ENCODE peak calls at places on chromosome 22, in ten cellular contexts. One of them, this sample, is unnamed.

GRCh38 chr22:37472418-37473006 is 13.7 kb downstream of the MFNG start:
- DNase-seq in endothelial cell of umbilical vein: no peak
- DNase-seq in stomach: peak; percentile 67
- DNase-seq in HepG2: peak; percentile 46
- DNase-seq in transverse colon: peak; percentile 59
- DNase-seq in H1: peak; percentile 83
- DNase-seq in GM23338: peak; percentile 81
- DNase-seq in upper lobe of left lung: no peak
- DNase-seq in HCT116: no peak
- DNase-seq in K562: peak; percentile 56
- DNase-seq in this sample: no peak

GRCh38 chr22:30903876-30904460 is 64.6 kb downstream of the MORC2 start:
- DNase-seq in stomach: peak; percentile 17
- DNase-seq in upper lobe of left lung: no peak
- DNase-seq in GM23338: no peak
- DNase-seq in transverse colon: no peak
- DNase-seq in H1: peak; percentile 26
- DNase-seq in endothelial cell of umbilical vein: no peak
- DNase-seq in HepG2: no peak
- DNase-seq in K562: peak; percentile 1
- DNase-seq in HCT116: no peak
- DNase-seq in this sample: no peak

GRCh38 chr22:38214248-38215056 is 12.7 kb downstream of the MAFF start:
- DNase-seq in upper lobe of left lung: peak; percentile 95
- DNase-seq in H1: peak; percentile 95
- DNase-seq in HCT116: no peak
- DNase-seq in K562: peak; percentile 94
- DNase-seq in endothelial cell of umbilical vein: peak; percentile 50
- DNase-seq in stomach: peak; percentile 63
- DNase-seq in transverse colon: peak; percentile 83
- DNase-seq in HepG2: no peak
- DNase-seq in GM23338: peak; percentile 92
- DNase-seq in this sample: no peak

GRCh38 chr22:22546490-22546889 is 12.6 kb downstream of the PRAME start:
- DNase-seq in endothelial cell of umbilical vein: no peak
- DNase-seq in HCT116: no peak
- DNase-seq in HepG2: no peak
- DNase-seq in H1: no peak
- DNase-seq in transverse colon: no peak
- DNase-seq in K562: peak; percentile 69
- DNase-seq in GM23338: no peak
- DNase-seq in upper lobe of left lung: no peak
- DNase-seq in stomach: no peak
- DNase-seq in this sample: no peak

GRCh38 chr22:23386822-23387580 is 193.1 kb downstream of the IGLL1 start:
- DNase-seq in transverse colon: no peak
- DNase-seq in endothelial cell of umbilical vein: no peak
- DNase-seq in upper lobe of left lung: peak; percentile 60
- DNase-seq in H1: no peak
- DNase-seq in HCT116: no peak
- DNase-seq in stomach: no peak
- DNase-seq in HepG2: no peak
- DNase-seq in K562: no peak
- DNase-seq in GM23338: no peak
- DNase-seq in this sample: no peak

GRCh38 chr22:30863161-30863833 is 105.3 kb downstream of the MORC2 start:
- DNase-seq in transverse colon: no peak
- DNase-seq in K562: peak; percentile 52
- DNase-seq in upper lobe of left lung: no peak
- DNase-seq in endothelial cell of umbilical vein: no peak
- DNase-seq in HepG2: peak; percentile 93
- DNase-seq in stomach: peak; percentile 24
- DNase-seq in HCT116: no peak
- DNase-seq in H1: peak; percentile 52
- DNase-seq in GM23338: peak; percentile 62
- DNase-seq in this sample: no peak

GRCh38 chr22:48071828-48072227 is 1309.4 kb downstream of the TBC1D22A start:
- DNase-seq in transverse colon: no peak
- DNase-seq in GM23338: no peak
- DNase-seq in endothelial cell of umbilical vein: no peak
- DNase-seq in HCT116: no peak
- DNase-seq in H1: no peak
- DNase-seq in HepG2: no peak
- DNase-seq in stomach: no peak
- DNase-seq in upper lobe of left lung: no peak
- DNase-seq in K562: no peak
- DNase-seq in this sample: no peak

GRCh38 chr22:37659066-37659896 is 758 bp downstream of the PDXP start:
- DNase-seq in GM23338: no peak
- DNase-seq in HepG2: peak; percentile 73
- DNase-seq in K562: peak; percentile 55
- DNase-seq in transverse colon: peak; percentile 81
- DNase-seq in stomach: no peak
- DNase-seq in H1: no peak
- DNase-seq in HCT116: no peak
- DNase-seq in upper lobe of left lung: peak; percentile 92
- DNase-seq in endothelial cell of umbilical vein: no peak
- DNase-seq in this sample: no peak

GRCh38 chr22:30212996-30213441 is 33.5 kb downstream of the LIF start:
- DNase-seq in transverse colon: no peak
- DNase-seq in H1: no peak
- DNase-seq in stomach: no peak
- DNase-seq in endothelial cell of umbilical vein: no peak
- DNase-seq in K562: no peak
- DNase-seq in upper lobe of left lung: peak; percentile 50
- DNase-seq in GM23338: no peak
- DNase-seq in HepG2: no peak
- DNase-seq in HCT116: no peak
- DNase-seq in this sample: no peak

DNA sequence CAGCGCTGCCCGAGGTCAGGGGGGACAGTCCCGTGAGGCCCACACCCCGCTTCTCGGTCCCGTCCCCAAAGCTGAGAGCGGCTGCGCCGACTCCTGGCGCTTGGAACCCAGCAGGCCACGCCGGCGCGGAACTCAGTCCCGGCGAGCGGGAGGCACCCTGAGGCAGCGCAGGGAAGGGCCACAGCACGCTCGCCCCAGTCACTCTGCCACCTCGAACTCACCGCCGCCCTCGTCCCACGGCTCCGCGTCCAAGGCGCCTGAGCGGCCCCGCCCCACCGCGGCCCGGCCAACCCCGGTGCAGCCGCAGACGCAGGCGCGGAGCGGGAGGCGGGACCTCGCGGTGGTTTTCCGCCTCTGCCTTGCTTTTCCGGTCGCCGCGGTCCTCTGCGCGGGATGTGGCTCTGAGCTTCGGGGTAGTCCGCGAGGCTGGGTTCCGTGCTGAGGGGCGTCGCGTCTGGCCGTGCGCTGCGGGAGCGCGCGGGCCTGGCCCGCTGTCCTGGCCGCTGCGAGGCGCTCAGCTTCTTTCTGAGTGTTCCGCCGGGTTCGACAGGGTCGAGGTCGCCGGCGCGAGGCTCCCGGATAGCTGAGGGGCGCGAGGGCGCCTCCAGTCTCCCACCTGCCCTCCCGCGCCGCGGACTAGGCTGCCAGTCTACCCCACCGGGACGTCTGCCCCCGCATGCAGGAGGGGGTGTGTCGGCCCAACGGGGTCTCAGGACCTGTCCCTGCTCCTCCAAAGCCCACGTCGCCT is at the start of gene CDPF1:
- DNase-seq in HCT116: peak; percentile 59
- DNase-seq in transverse colon: peak; percentile 95
- DNase-seq in H1: peak; percentile 89
- DNase-seq in GM23338: peak; percentile 85
- DNase-seq in K562: peak; percentile 88
- DNase-seq in endothelial cell of umbilical vein: peak; percentile 87
- DNase-seq in upper lobe of left lung: peak; percentile 98
- DNase-seq in stomach: peak; percentile 94
- DNase-seq in HepG2: peak; percentile 73
- DNase-seq in this sample: no peak
- TF ChIP-seq POLR2AphosphoS5 in HCT116: peak; percentile 95
- TF ChIP-seq POLR2AphosphoS5 in transverse colon: peak; percentile 94
- TF ChIP-seq POLR2AphosphoS5 in H1: no peak
- TF ChIP-seq POLR2AphosphoS5 in GM23338: peak; percentile 89
- TF ChIP-seq POLR2AphosphoS5 in K562: peak; percentile 47
- TF ChIP-seq POLR2AphosphoS5 in endothelial cell of umbilical vein: peak; percentile 93
- TF ChIP-seq POLR2AphosphoS5 in upper lobe of left lung: peak; percentile 78
- TF ChIP-seq POLR2AphosphoS5 in stomach: peak; percentile 89
- TF ChIP-seq POLR2AphosphoS5 in HepG2: peak; percentile 92
- TF ChIP-seq POLR2AphosphoS5 in this sample: peak; percentile 81

GRCh38 chr22:25351631-25352293 is 132.3 kb downstream of the CRYBB2 start:
- DNase-seq in GM23338: no peak
- DNase-seq in upper lobe of left lung: peak; percentile 31
- DNase-seq in transverse colon: no peak
- DNase-seq in stomach: peak; percentile 21
- DNase-seq in H1: no peak
- DNase-seq in HCT116: no peak
- DNase-seq in K562: no peak
- DNase-seq in endothelial cell of umbilical vein: no peak
- DNase-seq in HepG2: no peak
- DNase-seq in this sample: no peak

GRCh38 chr22:25354456-25354855 is 135.0 kb downstream of the CRYBB2 start:
- DNase-seq in HepG2: no peak
- DNase-seq in upper lobe of left lung: peak; percentile 28
- DNase-seq in transverse colon: no peak
- DNase-seq in HCT116: no peak
- DNase-seq in stomach: no peak
- DNase-seq in GM23338: no peak
- DNase-seq in K562: no peak
- DNase-seq in H1: no peak
- DNase-seq in endothelial cell of umbilical vein: no peak
- DNase-seq in this sample: no peak

GRCh38 chr22:25350551-25350971 is 131.1 kb downstream of the CRYBB2 start:
- DNase-seq in transverse colon: no peak
- DNase-seq in stomach: peak; percentile 16
- DNase-seq in endothelial cell of umbilical vein: no peak
- DNase-seq in upper lobe of left lung: peak; percentile 73
- DNase-seq in H1: no peak
- DNase-seq in HepG2: no peak
- DNase-seq in HCT116: no peak
- DNase-seq in K562: no peak
- DNase-seq in GM23338: peak; percentile 86
- DNase-seq in this sample: no peak

GRCh38 chr22:25352294-25352680 is 132.8 kb downstream of the CRYBB2 start:
- DNase-seq in transverse colon: no peak
- DNase-seq in HepG2: no peak
- DNase-seq in GM23338: no peak
- DNase-seq in HCT116: no peak
- DNase-seq in stomach: no peak
- DNase-seq in H1: no peak
- DNase-seq in K562: no peak
- DNase-seq in endothelial cell of umbilical vein: no peak
- DNase-seq in upper lobe of left lung: no peak
- DNase-seq in this sample: no peak

DNA sequence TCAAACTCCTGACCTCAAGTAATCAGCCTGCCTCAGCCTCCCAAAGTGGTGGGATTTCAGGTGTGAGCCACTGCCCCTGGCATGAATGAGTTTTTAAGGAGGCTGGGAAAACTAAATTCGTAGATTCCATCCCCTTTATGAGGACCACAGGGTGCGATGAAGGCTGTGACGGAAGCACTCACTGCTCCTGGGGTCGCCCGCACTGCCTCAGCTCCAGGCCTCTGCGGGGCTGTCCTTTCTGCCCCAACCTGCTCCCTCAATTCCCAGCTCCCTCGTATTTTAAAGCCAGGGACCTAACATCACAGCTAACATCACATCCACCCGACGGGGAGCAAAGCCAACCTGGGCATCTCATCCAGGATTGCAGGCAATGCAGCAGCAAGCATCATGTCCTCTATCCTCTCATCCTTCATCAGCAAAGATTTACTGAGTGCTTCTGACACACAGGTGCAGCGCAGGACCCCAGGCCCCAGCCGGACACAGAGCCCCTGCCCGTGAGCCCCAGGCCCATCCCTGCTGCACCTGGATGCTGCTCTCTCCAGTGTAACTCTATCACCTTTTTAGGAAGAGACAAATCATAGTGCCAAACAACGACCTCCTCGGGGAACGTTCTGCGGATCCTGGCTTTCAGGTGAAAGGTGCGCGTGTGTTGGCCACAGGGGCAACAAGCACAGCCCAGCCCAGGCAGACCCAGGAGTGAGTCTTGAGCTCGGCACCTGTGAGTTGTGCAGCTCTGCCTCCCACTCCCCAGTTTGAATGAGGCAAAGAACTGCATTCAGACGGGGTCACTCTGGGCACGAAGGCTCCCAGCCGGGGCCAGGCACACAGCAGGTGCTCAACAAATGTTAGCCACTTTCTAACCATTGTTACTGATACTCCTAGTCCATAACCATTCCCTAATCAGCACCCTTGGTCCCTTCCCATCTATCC is 134.3 kb downstream of the CRYBB2 start:
- DNase-seq in transverse colon: no peak
- DNase-seq in endothelial cell of umbilical vein: no peak
- DNase-seq in upper lobe of left lung: peak; percentile 54
- DNase-seq in HCT116: no peak
- DNase-seq in K562: no peak
- DNase-seq in HepG2: no peak
- DNase-seq in stomach: no peak
- DNase-seq in GM23338: no peak
- DNase-seq in H1: no peak
- DNase-seq in this sample: no peak
- H3K36me3 ChIP-seq in transverse colon: no peaks in the 10 kb centered on the region
- H3K36me3 ChIP-seq in endothelial cell of umbilical vein: peaks cover 13% of the 10 kb centered on the region
- H3K36me3 ChIP-seq in upper lobe of left lung: peaks cover 35% of the 10 kb centered on the region
- H3K36me3 ChIP-seq in HCT116: peaks cover 11% of the 10 kb centered on the region
- H3K36me3 ChIP-seq in K562: peaks cover 53% of the 10 kb centered on the region
- H3K36me3 ChIP-seq in HepG2: peaks cover 85% of the 10 kb centered on the region
- H3K36me3 ChIP-seq in stomach: peaks cover 54% of the 10 kb centered on the region
- H3K36me3 ChIP-seq in GM23338: peaks cover 10% of the 10 kb centered on the region
- H3K36me3 ChIP-seq in H1: no peaks in the 10 kb centered on the region
- H3K36me3 ChIP-seq in this sample: no peaks in the 10 kb centered on the region

GRCh38 chr22:41892721-41893120 is 22.2 kb downstream of the SHISA8 start:
- DNase-seq in GM23338: no peak
- DNase-seq in K562: no peak
- DNase-seq in H1: no peak
- DNase-seq in endothelial cell of umbilical vein: no peak
- DNase-seq in HCT116: no peak
- DNase-seq in upper lobe of left lung: peak; percentile 33
- DNase-seq in stomach: no peak
- DNase-seq in HepG2: no peak
- DNase-seq in transverse colon: no peak
- DNase-seq in this sample: no peak
- H3K4me1 ChIP-seq in GM23338: no peaks in the 10 kb centered on the region
- H3K4me1 ChIP-seq in K562: no peaks in the 10 kb centered on the region
- H3K4me1 ChIP-seq in H1: no peaks in the 10 kb centered on the region
- H3K4me1 ChIP-seq in endothelial cell of umbilical vein: no peaks in the 10 kb centered on the region
- H3K4me1 ChIP-seq in HCT116: no peaks in the 10 kb centered on the region
- H3K4me1 ChIP-seq in upper lobe of left lung: no peaks in the 10 kb centered on the region
- H3K4me1 ChIP-seq in stomach: no peaks in the 10 kb centered on the region
- H3K4me1 ChIP-seq in HepG2: no peaks in the 10 kb centered on the region
- H3K4me1 ChIP-seq in transverse colon: no peaks in the 10 kb centered on the region
- H3K4me1 ChIP-seq in this sample: no peaks in the 10 kb centered on the region

DNA sequence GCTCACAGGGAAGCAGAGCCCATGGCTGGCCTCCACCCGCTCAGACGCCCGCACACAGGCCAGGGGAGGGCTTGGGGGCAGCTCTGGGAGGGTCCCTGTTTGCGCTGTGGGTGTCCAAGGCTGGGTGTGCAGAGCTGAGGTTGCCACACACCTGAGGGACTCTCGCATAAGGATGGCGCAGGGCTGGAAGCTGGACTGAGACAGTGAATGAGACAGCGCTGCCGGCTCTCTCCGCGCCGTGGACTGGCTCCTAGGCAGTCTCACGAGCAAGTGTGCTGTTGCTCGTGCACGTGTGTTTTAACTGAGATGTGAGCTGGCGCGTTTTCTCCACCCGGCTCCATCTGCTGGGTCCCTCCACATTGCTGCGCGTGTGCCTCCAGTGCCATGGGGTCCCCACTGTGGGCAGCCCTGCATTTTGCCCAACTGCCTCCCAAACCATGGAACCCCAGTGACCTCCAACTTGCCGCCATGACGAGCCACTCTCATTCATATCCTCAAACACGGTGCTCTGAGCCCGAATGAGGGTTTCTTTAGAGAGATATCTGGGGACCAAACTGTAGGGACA is 4.2 kb upstream of the BID start:
- DNase-seq in HCT116: no peak
- DNase-seq in upper lobe of left lung: peak; percentile 75
- DNase-seq in GM23338: no peak
- DNase-seq in stomach: no peak
- DNase-seq in endothelial cell of umbilical vein: no peak
- DNase-seq in K562: no peak
- DNase-seq in transverse colon: no peak
- DNase-seq in HepG2: no peak
- DNase-seq in H1: no peak
- DNase-seq in this sample: no peak
- TF ChIP-seq POLR2AphosphoS5 in HCT116: no peak
- TF ChIP-seq POLR2AphosphoS5 in upper lobe of left lung: no peak
- TF ChIP-seq POLR2AphosphoS5 in GM23338: no peak
- TF ChIP-seq POLR2AphosphoS5 in stomach: no peak
- TF ChIP-seq POLR2AphosphoS5 in endothelial cell of umbilical vein: no peak
- TF ChIP-seq POLR2AphosphoS5 in K562: no peak
- TF ChIP-seq POLR2AphosphoS5 in transverse colon: no peak
- TF ChIP-seq POLR2AphosphoS5 in HepG2: no peak
- TF ChIP-seq POLR2AphosphoS5 in H1: no peak
- TF ChIP-seq POLR2AphosphoS5 in this sample: no peak

This sample was measured in Panc1.